ENCODE peak calls at places on chromosomes 5 and 9, in seven cellular contexts. One of them, this sample, is unnamed.

GRCh38 chr5:18114161-18114802 is 480.0 kb downstream of the TAF11L14 start:
- DNase-seq in PC-9: no peak
- DNase-seq in pancreas: no peak
- DNase-seq in body of pancreas: no peak
- DNase-seq in stomach: no peak
- DNase-seq in tibial nerve: no peak
- DNase-seq in progenitor cell of endocrine pancreas: no peak
- DNase-seq in this sample: no peak

GRCh38 chr5:158819840-158820620 is 279.7 kb downstream of the EBF1 start:
- DNase-seq in PC-9: no peak
- DNase-seq in pancreas: no peak
- DNase-seq in body of pancreas: no peak
- DNase-seq in stomach: no peak
- DNase-seq in tibial nerve: no peak
- DNase-seq in progenitor cell of endocrine pancreas: no peak
- DNase-seq in this sample: no peak

GRCh38 chr9:121645003-121645402 is 6.4 kb upstream of the DAB2IP start:
- DNase-seq in PC-9: no peak
- DNase-seq in pancreas: peak
- DNase-seq in body of pancreas: peak
- DNase-seq in stomach: peak
- DNase-seq in tibial nerve: no peak
- DNase-seq in progenitor cell of endocrine pancreas: no peak
- DNase-seq in this sample: no peak

GRCh38 chr9:87501806-87502205 is 4.1 kb downstream of the DAPK1 start:
- DNase-seq in PC-9: peak
- DNase-seq in pancreas: no peak
- DNase-seq in body of pancreas: no peak
- DNase-seq in stomach: no peak
- DNase-seq in tibial nerve: no peak
- DNase-seq in progenitor cell of endocrine pancreas: no peak
- DNase-seq in this sample: no peak

GRCh38 chr5:36777105-36777757 is 99.3 kb upstream of the NIPBL start:
- DNase-seq in PC-9: no peak
- DNase-seq in pancreas: no peak
- DNase-seq in body of pancreas: peak
- DNase-seq in stomach: no peak
- DNase-seq in tibial nerve: no peak
- DNase-seq in progenitor cell of endocrine pancreas: no peak
- DNase-seq in this sample: peak

GRCh38 chr9:91995000-91995399 is 45.0 kb upstream of the ROR2 start:
- DNase-seq in PC-9: no peak
- DNase-seq in pancreas: no peak
- DNase-seq in body of pancreas: no peak
- DNase-seq in stomach: no peak
- DNase-seq in tibial nerve: no peak
- DNase-seq in progenitor cell of endocrine pancreas: no peak
- DNase-seq in this sample: no peak

GRCh38 chr5:151697452-151697851 is 10.7 kb upstream of the SPARC start:
- DNase-seq in PC-9: no peak
- DNase-seq in pancreas: no peak
- DNase-seq in body of pancreas: no peak
- DNase-seq in stomach: no peak
- DNase-seq in tibial nerve: no peak
- DNase-seq in progenitor cell of endocrine pancreas: no peak
- DNase-seq in this sample: no peak

GRCh38 chr9:114110180-114110579 is 11.1 kb upstream of the KIF12 start:
- DNase-seq in PC-9: no peak
- DNase-seq in pancreas: no peak
- DNase-seq in body of pancreas: no peak
- DNase-seq in stomach: no peak
- DNase-seq in tibial nerve: no peak
- DNase-seq in progenitor cell of endocrine pancreas: no peak
- DNase-seq in this sample: no peak

GRCh38 chr5:131330031-131330430 is 66.2 kb downstream of the CDC42SE2 start:
- DNase-seq in PC-9: no peak
- DNase-seq in pancreas: no peak
- DNase-seq in body of pancreas: no peak
- DNase-seq in stomach: no peak
- DNase-seq in tibial nerve: no peak
- DNase-seq in progenitor cell of endocrine pancreas: no peak
- DNase-seq in this sample: no peak

GRCh38 chr5:96433066-96433447 is at the start of gene PCSK1:
- DNase-seq in PC-9: no peak
- DNase-seq in pancreas: no peak
- DNase-seq in body of pancreas: peak
- DNase-seq in stomach: no peak
- DNase-seq in tibial nerve: no peak
- DNase-seq in progenitor cell of endocrine pancreas: no peak
- DNase-seq in this sample: no peak

GRCh38 chr5:64074533-64074932 is 91.1 kb upstream of the RNF180 start:
- DNase-seq in PC-9: no peak
- DNase-seq in pancreas: no peak
- DNase-seq in body of pancreas: no peak
- DNase-seq in stomach: no peak
- DNase-seq in tibial nerve: no peak
- DNase-seq in progenitor cell of endocrine pancreas: no peak
- DNase-seq in this sample: peak

GRCh38 chr9:122579874-122580273 is 3.3 kb downstream of the OR1L8 start:
- DNase-seq in PC-9: no peak
- DNase-seq in pancreas: no peak
- DNase-seq in body of pancreas: no peak
- DNase-seq in stomach: no peak
- DNase-seq in tibial nerve: no peak
- DNase-seq in progenitor cell of endocrine pancreas: no peak
- DNase-seq in this sample: no peak

GRCh38 chr9:32508728-32509127 is 17.3 kb downstream of the RIGI start:
- DNase-seq in PC-9: no peak
- DNase-seq in pancreas: no peak
- DNase-seq in body of pancreas: no peak
- DNase-seq in stomach: no peak
- DNase-seq in tibial nerve: no peak
- DNase-seq in progenitor cell of endocrine pancreas: no peak
- DNase-seq in this sample: no peak

GRCh38 chr5:126998201-126998631 is 32.1 kb downstream of the MARCHF3 start:
- DNase-seq in PC-9: no peak
- DNase-seq in pancreas: no peak
- DNase-seq in body of pancreas: peak
- DNase-seq in stomach: no peak
- DNase-seq in tibial nerve: no peak
- DNase-seq in progenitor cell of endocrine pancreas: no peak
- DNase-seq in this sample: no peak

GRCh38 chr9:33165263-33166151 is 1.6 kb downstream of the B4GALT1 start:
- DNase-seq in PC-9: peak
- DNase-seq in pancreas: no peak
- DNase-seq in body of pancreas: peak
- DNase-seq in stomach: peak
- DNase-seq in tibial nerve: no peak
- DNase-seq in progenitor cell of endocrine pancreas: no peak
- DNase-seq in this sample: no peak

GRCh38 chr9:6034954-6035353 is 19.5 kb upstream of the RANBP6 start:
- DNase-seq in PC-9: no peak
- DNase-seq in pancreas: no peak
- DNase-seq in body of pancreas: no peak
- DNase-seq in stomach: no peak
- DNase-seq in tibial nerve: no peak
- DNase-seq in progenitor cell of endocrine pancreas: no peak
- DNase-seq in this sample: no peak

GRCh38 chr5:83817591-83817990 is 96.9 kb upstream of the HAPLN1 start:
- DNase-seq in PC-9: no peak
- DNase-seq in pancreas: no peak
- DNase-seq in body of pancreas: no peak
- DNase-seq in stomach: no peak
- DNase-seq in tibial nerve: no peak
- DNase-seq in progenitor cell of endocrine pancreas: no peak
- DNase-seq in this sample: no peak

GRCh38 chr9:19485193-19485592 is 76.4 kb downstream of the ACER2 start:
- DNase-seq in PC-9: no peak
- DNase-seq in pancreas: no peak
- DNase-seq in body of pancreas: no peak
- DNase-seq in stomach: no peak
- DNase-seq in tibial nerve: no peak
- DNase-seq in progenitor cell of endocrine pancreas: no peak
- DNase-seq in this sample: no peak

GRCh38 chr9:130681769-130682489 is 11.7 kb upstream of the EXOSC2 start:
- DNase-seq in PC-9: no peak
- DNase-seq in pancreas: peak
- DNase-seq in body of pancreas: peak
- DNase-seq in stomach: no peak
- DNase-seq in tibial nerve: no peak
- DNase-seq in progenitor cell of endocrine pancreas: no peak
- DNase-seq in this sample: no peak

GRCh38 chr5:139212484-139212883 is 14.3 kb upstream of the SIL1 start:
- DNase-seq in PC-9: no peak
- DNase-seq in pancreas: no peak
- DNase-seq in body of pancreas: no peak
- DNase-seq in stomach: no peak
- DNase-seq in tibial nerve: no peak
- DNase-seq in progenitor cell of endocrine pancreas: no peak
- DNase-seq in this sample: no peak

GRCh38 chr9:38107811-38108304 is 38.8 kb upstream of the SHB start:
- DNase-seq in PC-9: peak
- DNase-seq in pancreas: no peak
- DNase-seq in body of pancreas: peak
- DNase-seq in stomach: peak
- DNase-seq in tibial nerve: no peak
- DNase-seq in progenitor cell of endocrine pancreas: no peak
- DNase-seq in this sample: no peak

GRCh38 chr5:35860686-35861085 is 4.0 kb downstream of the IL7R start:
- DNase-seq in PC-9: no peak
- DNase-seq in pancreas: no peak
- DNase-seq in body of pancreas: no peak
- DNase-seq in stomach: no peak
- DNase-seq in tibial nerve: no peak
- DNase-seq in progenitor cell of endocrine pancreas: no peak
- DNase-seq in this sample: no peak

GRCh38 chr9:132663851-132664250 is 5.9 kb downstream of the DDX31 start:
- DNase-seq in PC-9: no peak
- DNase-seq in pancreas: no peak
- DNase-seq in body of pancreas: no peak
- DNase-seq in stomach: no peak
- DNase-seq in tibial nerve: no peak
- DNase-seq in progenitor cell of endocrine pancreas: no peak
- DNase-seq in this sample: no peak

GRCh38 chr5:56185777-56186311 is 47.3 kb downstream of the ANKRD55 start:
- DNase-seq in PC-9: peak
- DNase-seq in pancreas: no peak
- DNase-seq in body of pancreas: no peak
- DNase-seq in stomach: no peak
- DNase-seq in tibial nerve: no peak
- DNase-seq in progenitor cell of endocrine pancreas: no peak
- DNase-seq in this sample: no peak

GRCh38 chr5:133384120-133384855 is 228.1 kb downstream of the FSTL4 start:
- DNase-seq in PC-9: no peak
- DNase-seq in pancreas: no peak
- DNase-seq in body of pancreas: no peak
- DNase-seq in stomach: no peak
- DNase-seq in tibial nerve: no peak
- DNase-seq in progenitor cell of endocrine pancreas: no peak
- DNase-seq in this sample: no peak

GRCh38 chr9:1726993-1727759 is 288.0 kb upstream of the SMARCA2 start:
- DNase-seq in PC-9: no peak
- DNase-seq in pancreas: no peak
- DNase-seq in body of pancreas: no peak
- DNase-seq in stomach: no peak
- DNase-seq in tibial nerve: no peak
- DNase-seq in progenitor cell of endocrine pancreas: no peak
- DNase-seq in this sample: no peak
- TF ChIP-seq CTCF in PC-9: no peak
- TF ChIP-seq CTCF in pancreas: no peak
- TF ChIP-seq CTCF in body of pancreas: no peak
- TF ChIP-seq CTCF in stomach: no peak
- TF ChIP-seq CTCF in tibial nerve: no peak
- TF ChIP-seq CTCF in progenitor cell of endocrine pancreas: peak
- TF ChIP-seq CTCF in this sample: no peak

GRCh38 chr9:89814340-89815040 is 209.7 kb downstream of the GADD45G start:
- DNase-seq in PC-9: no peak
- DNase-seq in pancreas: no peak
- DNase-seq in body of pancreas: no peak
- DNase-seq in stomach: no peak
- DNase-seq in tibial nerve: no peak
- DNase-seq in progenitor cell of endocrine pancreas: no peak
- DNase-seq in this sample: no peak
- TF ChIP-seq CTCF in PC-9: no peak
- TF ChIP-seq CTCF in pancreas: no peak
- TF ChIP-seq CTCF in body of pancreas: no peak
- TF ChIP-seq CTCF in stomach: no peak
- TF ChIP-seq CTCF in tibial nerve: no peak
- TF ChIP-seq CTCF in progenitor cell of endocrine pancreas: no peak
- TF ChIP-seq CTCF in this sample: no peak

DNA sequence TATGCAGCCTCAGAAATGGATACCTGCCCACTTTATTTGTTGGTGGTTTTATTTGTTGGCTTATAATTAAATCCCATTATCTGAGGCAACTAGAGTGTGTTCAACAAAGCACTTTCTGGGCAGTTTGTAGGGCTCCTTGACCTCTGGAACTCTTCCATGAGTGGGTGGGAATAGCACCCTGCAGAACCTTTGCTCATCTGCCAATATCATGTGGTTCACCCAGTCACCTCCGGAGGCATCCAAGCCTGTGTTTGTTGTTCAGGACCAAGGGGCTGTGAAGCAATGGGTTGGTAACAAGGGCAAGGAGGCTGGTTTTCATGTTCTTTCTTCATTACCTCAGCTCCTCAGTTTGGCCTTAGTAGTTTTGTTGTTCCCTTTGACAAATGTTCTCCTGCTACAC is 314.0 kb downstream of the NDUFS4 start:
- DNase-seq in PC-9: no peak
- DNase-seq in pancreas: no peak
- DNase-seq in body of pancreas: no peak
- DNase-seq in stomach: no peak
- DNase-seq in tibial nerve: no peak
- DNase-seq in progenitor cell of endocrine pancreas: no peak
- DNase-seq in this sample: peak
- TF ChIP-seq CTCF in PC-9: no peak
- TF ChIP-seq CTCF in pancreas: no peak
- TF ChIP-seq CTCF in body of pancreas: no peak
- TF ChIP-seq CTCF in stomach: no peak
- TF ChIP-seq CTCF in tibial nerve: no peak
- TF ChIP-seq CTCF in progenitor cell of endocrine pancreas: no peak
- TF ChIP-seq CTCF in this sample: no peak

DNA sequence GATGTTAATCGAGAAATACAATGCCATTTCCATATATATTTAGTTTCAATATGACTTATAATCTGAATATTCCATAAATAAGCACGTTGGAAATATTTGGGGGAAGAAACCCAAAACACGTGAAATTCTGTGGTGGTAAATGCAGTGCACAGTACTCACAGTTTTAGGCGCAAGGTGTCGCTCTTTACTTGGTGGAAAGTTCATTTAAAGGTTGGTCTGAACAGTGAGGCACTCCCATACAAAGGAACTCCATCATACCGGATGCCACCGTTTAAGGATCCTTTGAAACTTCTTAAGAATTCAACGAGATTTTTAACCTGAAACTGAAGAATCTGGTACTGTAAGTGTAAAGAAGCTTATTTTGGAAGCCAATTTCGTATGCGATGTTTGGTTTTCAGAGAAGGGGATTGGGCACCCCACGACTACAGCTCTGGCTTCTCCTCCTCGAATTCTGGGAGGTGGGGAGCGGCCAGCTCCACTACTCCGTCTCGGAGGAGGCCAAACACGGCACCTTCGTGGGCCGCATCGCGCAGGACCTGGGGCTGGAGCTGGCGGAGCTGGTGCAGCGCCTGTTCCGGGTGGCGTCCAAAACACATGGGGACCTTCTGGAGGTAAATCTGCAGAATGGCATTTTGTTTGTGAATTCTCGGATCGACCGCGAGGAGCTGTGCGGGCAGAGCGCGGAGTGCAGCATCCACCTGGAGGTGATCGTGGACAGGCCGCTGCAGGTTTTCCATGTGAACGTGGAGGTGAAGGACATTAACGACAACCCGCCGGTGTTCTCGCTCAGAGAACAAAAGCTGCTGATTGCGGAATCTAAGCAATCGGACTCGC is at the start of gene PCDHA11:
- DNase-seq in PC-9: no peak
- DNase-seq in pancreas: peak
- DNase-seq in body of pancreas: peak
- DNase-seq in stomach: no peak
- DNase-seq in tibial nerve: no peak
- DNase-seq in progenitor cell of endocrine pancreas: no peak
- DNase-seq in this sample: peak
- TF ChIP-seq CTCF in PC-9: peak
- TF ChIP-seq CTCF in pancreas: no peak
- TF ChIP-seq CTCF in body of pancreas: peak
- TF ChIP-seq CTCF in stomach: no peak
- TF ChIP-seq CTCF in tibial nerve: peak
- TF ChIP-seq CTCF in progenitor cell of endocrine pancreas: peak
- TF ChIP-seq CTCF in this sample: no peak

This sample was measured in Calu3.